ENCODE peak calls at places on chromosome 18, in five cellular contexts. R is left colon, B is ACHN, J is T-helper 9 cell, U is GM23338. D is an unnamed sample.

GRCh38 chr18:65788373-65788772 is 37.6 kb downstream of the CDH7 start:
- DNase-seq in U (no peak), B (peak; percentile 4), J (no peak), R (no peak), D (no peak)

GRCh38 chr18:31637445-31637844 is 45.8 kb downstream of the TTR start:
- DNase-seq in R (no peak), J (no peak), U (no peak), B (no peak), D (no peak)

GRCh38 chr18:30302181-30302580 is 740.4 kb downstream of the DSC3 start:
- DNase-seq in U (no peak), B (no peak), J (no peak), R (no peak), D (no peak)

GRCh38 chr18:50507120-50507590 is 52.7 kb upstream of the MAPK4 start:
- DNase-seq in R (no peak), B (peak; percentile 14), U (peak; percentile 84), J (no peak), D (no peak)

GRCh38 chr18:59767732-59768131 is 70.5 kb upstream of the CCBE1 start:
- DNase-seq in R (no peak), B (no peak), J (no peak), U (no peak), D (no peak)

GRCh38 chr18:79575891-79576685 is 103.5 kb upstream of the CTDP1 start:
- DNase-seq in U (no peak), R (peak; percentile 31), J (no peak), B (no peak), D (no peak)

GRCh38 chr18:3710712-3711269 is 260.8 kb downstream of the TGIF1 start:
- DNase-seq in J (no peak), B (peak; percentile 17), U (no peak), R (peak; percentile 88), D (no peak)

GRCh38 chr18:58831610-58832009 is 33.1 kb upstream of the ZNF532 start:
- DNase-seq in U (no peak), J (no peak), R (no peak), B (no peak), D (no peak)

GRCh38 chr18:27057459-27058302 is 127.4 kb downstream of the CHST9 start:
- DNase-seq in B (no peak), U (no peak), R (no peak), J (no peak), D (no peak)

GRCh38 chr18:30016179-30016578 is 1026.4 kb downstream of the DSC3 start:
- DNase-seq in R (no peak), B (peak; percentile 12), U (no peak), J (no peak), D (no peak)

GRCh38 chr18:50738103-50738757 is 81.6 kb downstream of the MRO start:
- DNase-seq in R (no peak), U (no peak), J (no peak), B (no peak), D (no peak)

GRCh38 chr18:30376515-30376914 is 666.0 kb downstream of the DSC3 start:
- DNase-seq in B (peak; percentile 33), J (no peak), U (peak; percentile 90), R (no peak), D (no peak)

GRCh38 chr18:2903006-2903405 is 56.2 kb downstream of the EMILIN2 start:
- DNase-seq in U (no peak), B (peak; percentile 36), R (peak; percentile 50), J (no peak), D (no peak)

GRCh38 chr18:56115072-56116038 is 523.0 kb downstream of the TXNL1 start:
- DNase-seq in R (no peak), U (no peak), J (no peak), B (no peak), D (no peak)

GRCh38 chr18:2572892-2573291 is 1.5 kb downstream of the NDC80 start:
- DNase-seq in R (no peak), U (no peak), B (no peak), J (no peak), D (no peak)

GRCh38 chr18:35282353-35282752 is 7.7 kb downstream of the ZSCAN30 start:
- DNase-seq in R (no peak), U (no peak), J (no peak), B (no peak), D (no peak)

GRCh38 chr18:56146565-56146964 is 491.8 kb downstream of the TXNL1 start:
- DNase-seq in J (no peak), B (no peak), U (no peak), R (no peak), D (no peak)

GRCh38 chr18:9661564-9661963 is 46.5 kb upstream of the RAB31 start:
- DNase-seq in R (no peak), U (peak; percentile 45), J (no peak), B (peak; percentile 38), D (no peak)

GRCh38 chr18:48072428-48073204 is 142.2 kb upstream of the SMAD2 start:
- DNase-seq in B (no peak), R (no peak), U (peak; percentile 27), J (no peak), D (no peak)

GRCh38 chr18:9796933-9797549 is 88.7 kb upstream of the TXNDC2 start:
- DNase-seq in R (no peak), B (peak; percentile 22), U (no peak), J (no peak), D (no peak)

GRCh38 chr18:26416652-26417150 is 131.7 kb downstream of the KCTD1 start:
- DNase-seq in U (no peak), J (no peak), R (no peak), B (no peak), D (no peak)

GRCh38 chr18:70044626-70045025 is 97.0 kb upstream of the CD226 start:
- DNase-seq in J (no peak), B (peak; percentile 69), U (no peak), R (no peak), D (no peak)

GRCh38 chr18:12304351-12305210 is 3.5 kb upstream of the TUBB6 start:
- DNase-seq in U (no peak), R (no peak), J (no peak), B (no peak), D (no peak)

GRCh38 chr18:60421356-60422118 is 49.0 kb upstream of the MC4R start:
- DNase-seq in U (no peak), R (no peak), J (no peak), B (no peak), D (no peak)

GRCh38 chr18:63096327-63096874 is 223.2 kb downstream of the BCL2 start:
- DNase-seq in J (no peak), U (no peak), R (no peak), B (no peak), D (no peak)

GRCh38 chr18:69067048-69067447 is 269.2 kb downstream of the CCDC102B start:
- DNase-seq in B (no peak), R (no peak), J (no peak), U (no peak), D (no peak)

GRCh38 chr18:9876867-9877654 is 8.7 kb upstream of the TXNDC2 start:
- DNase-seq in U (peak; percentile 27), J (no peak), R (no peak), B (peak; percentile 71), D (no peak)

GRCh38 chr18:59929621-59930295 is 30.0 kb downstream of the PMAIP1 start:
- DNase-seq in R (no peak), J (no peak), U (no peak), B (no peak), D (no peak)

GRCh38 chr18:9609190-9609589 is 5.2 kb downstream of the PPP4R1 start:
- DNase-seq in J (no peak), R (no peak), U (no peak), B (no peak), D (no peak)

GRCh38 chr18:43936176-43936575 is 658.9 kb upstream of the SYT4 start:
- DNase-seq in B (no peak), J (no peak), R (no peak), U (no peak), D (no peak)

D was measured in CD4-positive, alpha-beta T cell.